ENCODE peak calls at places on chromosomes 6 and 20, in nine cellular contexts. One of them, this sample, is unnamed.

GRCh38 chr6:3722211-3722621 is 29.3 kb downstream of the PXDC1 start:
- DNase-seq in ovary: no peak
- DNase-seq in cardiac muscle cell: no peak
- DNase-seq in tibial nerve: no peak
- DNase-seq in spleen: no peak
- DNase-seq in dorsolateral prefrontal cortex: no peak
- DNase-seq in tibial artery: peak
- DNase-seq in upper lobe of right lung: no peak
- DNase-seq in PC-3: no peak
- DNase-seq in this sample: no peak

GRCh38 chr20:47809561-47809960 is 24.3 kb upstream of the SULF2 start:
- DNase-seq in ovary: no peak
- DNase-seq in tibial artery: peak
- DNase-seq in upper lobe of right lung: no peak
- DNase-seq in cardiac muscle cell: no peak
- DNase-seq in tibial nerve: no peak
- DNase-seq in dorsolateral prefrontal cortex: no peak
- DNase-seq in PC-3: peak
- DNase-seq in spleen: peak
- DNase-seq in this sample: no peak

GRCh38 chr20:57399587-57400261 is 8.5 kb downstream of the RBM38 start:
- DNase-seq in ovary: no peak
- DNase-seq in PC-3: no peak
- DNase-seq in tibial artery: no peak
- DNase-seq in upper lobe of right lung: no peak
- DNase-seq in spleen: peak
- DNase-seq in dorsolateral prefrontal cortex: no peak
- DNase-seq in tibial nerve: no peak
- DNase-seq in cardiac muscle cell: no peak
- DNase-seq in this sample: peak

GRCh38 chr6:125314019-125314581 is 12.3 kb upstream of the HDDC2 start:
- DNase-seq in PC-3: peak
- DNase-seq in spleen: no peak
- DNase-seq in tibial nerve: peak
- DNase-seq in dorsolateral prefrontal cortex: peak
- DNase-seq in ovary: peak
- DNase-seq in upper lobe of right lung: no peak
- DNase-seq in tibial artery: peak
- DNase-seq in cardiac muscle cell: peak
- DNase-seq in this sample: no peak

GRCh38 chr6:20416063-20416454 is 14.4 kb downstream of the E2F3 start:
- DNase-seq in upper lobe of right lung: no peak
- DNase-seq in PC-3: no peak
- DNase-seq in tibial nerve: no peak
- DNase-seq in spleen: no peak
- DNase-seq in ovary: no peak
- DNase-seq in dorsolateral prefrontal cortex: no peak
- DNase-seq in tibial artery: no peak
- DNase-seq in cardiac muscle cell: no peak
- DNase-seq in this sample: no peak

GRCh38 chr6:112466378-112467151 is 119.4 kb downstream of the RFPL4B start:
- DNase-seq in ovary: no peak
- DNase-seq in spleen: no peak
- DNase-seq in cardiac muscle cell: no peak
- DNase-seq in tibial artery: no peak
- DNase-seq in upper lobe of right lung: no peak
- DNase-seq in tibial nerve: no peak
- DNase-seq in dorsolateral prefrontal cortex: no peak
- DNase-seq in PC-3: peak
- DNase-seq in this sample: no peak

GRCh38 chr6:43970913-43971775 is 156.1 kb downstream of the MRPL14 start:
- DNase-seq in spleen: no peak
- DNase-seq in ovary: no peak
- DNase-seq in tibial nerve: no peak
- DNase-seq in dorsolateral prefrontal cortex: no peak
- DNase-seq in cardiac muscle cell: no peak
- DNase-seq in PC-3: peak
- DNase-seq in tibial artery: no peak
- DNase-seq in upper lobe of right lung: peak
- DNase-seq in this sample: no peak

GRCh38 chr6:128246472-128246871 is 273.9 kb downstream of the PTPRK start:
- DNase-seq in dorsolateral prefrontal cortex: no peak
- DNase-seq in ovary: no peak
- DNase-seq in cardiac muscle cell: peak
- DNase-seq in tibial artery: no peak
- DNase-seq in PC-3: no peak
- DNase-seq in upper lobe of right lung: no peak
- DNase-seq in spleen: no peak
- DNase-seq in tibial nerve: no peak
- DNase-seq in this sample: no peak

GRCh38 chr6:106134906-106135634 is 48.9 kb downstream of the PRDM1 start:
- DNase-seq in tibial artery: no peak
- DNase-seq in cardiac muscle cell: no peak
- DNase-seq in upper lobe of right lung: no peak
- DNase-seq in dorsolateral prefrontal cortex: no peak
- DNase-seq in ovary: no peak
- DNase-seq in PC-3: peak
- DNase-seq in spleen: no peak
- DNase-seq in tibial nerve: no peak
- DNase-seq in this sample: no peak

GRCh38 chr6:43913388-43914271 is 143.6 kb downstream of the VEGFA start:
- DNase-seq in cardiac muscle cell: no peak
- DNase-seq in tibial nerve: no peak
- DNase-seq in tibial artery: no peak
- DNase-seq in PC-3: no peak
- DNase-seq in dorsolateral prefrontal cortex: no peak
- DNase-seq in spleen: no peak
- DNase-seq in upper lobe of right lung: no peak
- DNase-seq in ovary: no peak
- DNase-seq in this sample: no peak

GRCh38 chr6:107192739-107193296 is 77.5 kb upstream of the BEND3 start:
- DNase-seq in ovary: no peak
- DNase-seq in PC-3: no peak
- DNase-seq in upper lobe of right lung: no peak
- DNase-seq in tibial artery: no peak
- DNase-seq in cardiac muscle cell: no peak
- DNase-seq in dorsolateral prefrontal cortex: no peak
- DNase-seq in spleen: no peak
- DNase-seq in tibial nerve: no peak
- DNase-seq in this sample: no peak

GRCh38 chr6:119830494-119831295 is 481.1 kb upstream of the MAN1A1 start:
- DNase-seq in tibial nerve: no peak
- DNase-seq in dorsolateral prefrontal cortex: no peak
- DNase-seq in ovary: no peak
- DNase-seq in upper lobe of right lung: no peak
- DNase-seq in PC-3: peak
- DNase-seq in cardiac muscle cell: no peak
- DNase-seq in tibial artery: no peak
- DNase-seq in spleen: no peak
- DNase-seq in this sample: no peak

GRCh38 chr6:48229849-48230248 is 118.9 kb upstream of the PTCHD4 start:
- DNase-seq in dorsolateral prefrontal cortex: no peak
- DNase-seq in cardiac muscle cell: no peak
- DNase-seq in tibial artery: no peak
- DNase-seq in tibial nerve: no peak
- DNase-seq in PC-3: peak
- DNase-seq in upper lobe of right lung: no peak
- DNase-seq in spleen: no peak
- DNase-seq in ovary: no peak
- DNase-seq in this sample: no peak

GRCh38 chr20:17898548-17898994 is 70.0 kb downstream of the SNX5 start:
- DNase-seq in ovary: peak
- DNase-seq in tibial artery: peak
- DNase-seq in PC-3: peak
- DNase-seq in cardiac muscle cell: peak
- DNase-seq in tibial nerve: peak
- DNase-seq in dorsolateral prefrontal cortex: peak
- DNase-seq in spleen: peak
- DNase-seq in upper lobe of right lung: peak
- DNase-seq in this sample: peak

GRCh38 chr6:152206072-152206818 is 398.8 kb downstream of the ESR1 start:
- DNase-seq in cardiac muscle cell: peak
- DNase-seq in dorsolateral prefrontal cortex: no peak
- DNase-seq in tibial nerve: peak
- DNase-seq in PC-3: peak
- DNase-seq in upper lobe of right lung: no peak
- DNase-seq in spleen: no peak
- DNase-seq in ovary: no peak
- DNase-seq in tibial artery: no peak
- DNase-seq in this sample: peak

GRCh38 chr6:7042654-7043545 is 64.9 kb upstream of the RREB1 start:
- DNase-seq in upper lobe of right lung: no peak
- DNase-seq in cardiac muscle cell: peak
- DNase-seq in tibial nerve: no peak
- DNase-seq in spleen: no peak
- DNase-seq in ovary: no peak
- DNase-seq in PC-3: no peak
- DNase-seq in dorsolateral prefrontal cortex: no peak
- DNase-seq in tibial artery: no peak
- DNase-seq in this sample: no peak

GRCh38 chr6:165742047-165742446 is 79.0 kb upstream of the PDE10A start:
- DNase-seq in PC-3: no peak
- DNase-seq in tibial nerve: no peak
- DNase-seq in upper lobe of right lung: no peak
- DNase-seq in dorsolateral prefrontal cortex: no peak
- DNase-seq in cardiac muscle cell: no peak
- DNase-seq in tibial artery: no peak
- DNase-seq in spleen: no peak
- DNase-seq in ovary: no peak
- DNase-seq in this sample: no peak

GRCh38 chr6:75409928-75410327 is 83.7 kb downstream of the FILIP1 start:
- DNase-seq in PC-3: no peak
- DNase-seq in ovary: no peak
- DNase-seq in tibial artery: no peak
- DNase-seq in spleen: no peak
- DNase-seq in dorsolateral prefrontal cortex: no peak
- DNase-seq in upper lobe of right lung: no peak
- DNase-seq in tibial nerve: no peak
- DNase-seq in cardiac muscle cell: no peak
- DNase-seq in this sample: no peak

GRCh38 chr20:36179170-36179945 is 24.8 kb downstream of the EPB41L1 start:
- DNase-seq in ovary: no peak
- DNase-seq in tibial nerve: no peak
- DNase-seq in tibial artery: no peak
- DNase-seq in cardiac muscle cell: no peak
- DNase-seq in upper lobe of right lung: no peak
- DNase-seq in PC-3: no peak
- DNase-seq in dorsolateral prefrontal cortex: no peak
- DNase-seq in spleen: no peak
- DNase-seq in this sample: no peak

GRCh38 chr6:28772480-28773381 is 151.1 kb downstream of the TRIM27 start:
- DNase-seq in cardiac muscle cell: no peak
- DNase-seq in tibial nerve: no peak
- DNase-seq in upper lobe of right lung: no peak
- DNase-seq in spleen: no peak
- DNase-seq in tibial artery: no peak
- DNase-seq in ovary: no peak
- DNase-seq in PC-3: no peak
- DNase-seq in dorsolateral prefrontal cortex: no peak
- DNase-seq in this sample: no peak

GRCh38 chr6:79775222-79775621 is 144.1 kb downstream of the SH3BGRL2 start:
- DNase-seq in tibial nerve: no peak
- DNase-seq in upper lobe of right lung: no peak
- DNase-seq in PC-3: no peak
- DNase-seq in dorsolateral prefrontal cortex: no peak
- DNase-seq in cardiac muscle cell: no peak
- DNase-seq in tibial artery: no peak
- DNase-seq in spleen: no peak
- DNase-seq in ovary: no peak
- DNase-seq in this sample: no peak

GRCh38 chr20:16801919-16802651 is 53.9 kb downstream of the OTOR start:
- DNase-seq in tibial artery: no peak
- DNase-seq in spleen: no peak
- DNase-seq in upper lobe of right lung: peak
- DNase-seq in cardiac muscle cell: peak
- DNase-seq in tibial nerve: peak
- DNase-seq in ovary: peak
- DNase-seq in PC-3: peak
- DNase-seq in dorsolateral prefrontal cortex: peak
- DNase-seq in this sample: peak

GRCh38 chr6:144104898-144105487 is 9.6 kb upstream of the SF3B5 start:
- DNase-seq in spleen: no peak
- DNase-seq in ovary: no peak
- DNase-seq in tibial nerve: peak
- DNase-seq in dorsolateral prefrontal cortex: no peak
- DNase-seq in cardiac muscle cell: peak
- DNase-seq in PC-3: peak
- DNase-seq in upper lobe of right lung: no peak
- DNase-seq in tibial artery: no peak
- DNase-seq in this sample: no peak

GRCh38 chr6:118648866-118649554 is 2.4 kb downstream of the CEP85L start:
- DNase-seq in tibial artery: no peak
- DNase-seq in cardiac muscle cell: no peak
- DNase-seq in dorsolateral prefrontal cortex: no peak
- DNase-seq in tibial nerve: no peak
- DNase-seq in PC-3: no peak
- DNase-seq in spleen: no peak
- DNase-seq in ovary: no peak
- DNase-seq in upper lobe of right lung: no peak
- DNase-seq in this sample: no peak
- H3K4me3 ChIP-seq in tibial artery: no peak
- H3K4me3 ChIP-seq in cardiac muscle cell: no peak
- H3K4me3 ChIP-seq in dorsolateral prefrontal cortex: peak
- H3K4me3 ChIP-seq in tibial nerve: peak
- H3K4me3 ChIP-seq in PC-3: peak
- H3K4me3 ChIP-seq in spleen: peak
- H3K4me3 ChIP-seq in ovary: no peak
- H3K4me3 ChIP-seq in upper lobe of right lung: no peak
- H3K4me3 ChIP-seq in this sample: no peak

GRCh38 chr6:34238507-34239239 is 2.0 kb downstream of the HMGA1 start:
- DNase-seq in tibial artery: peak
- DNase-seq in tibial nerve: no peak
- DNase-seq in ovary: peak
- DNase-seq in PC-3: no peak
- DNase-seq in upper lobe of right lung: no peak
- DNase-seq in cardiac muscle cell: no peak
- DNase-seq in dorsolateral prefrontal cortex: no peak
- DNase-seq in spleen: peak
- DNase-seq in this sample: no peak
- H3K27ac ChIP-seq in tibial artery: no peak
- H3K27ac ChIP-seq in tibial nerve: no peak
- H3K27ac ChIP-seq in ovary: no peak
- H3K27ac ChIP-seq in PC-3: peak
- H3K27ac ChIP-seq in upper lobe of right lung: no peak
- H3K27ac ChIP-seq in cardiac muscle cell: no peak
- H3K27ac ChIP-seq in dorsolateral prefrontal cortex: no peak
- H3K27ac ChIP-seq in spleen: peak
- H3K27ac ChIP-seq in this sample: peak

GRCh38 chr6:73985891-73986290 is 289.9 kb downstream of the CD109 start:
- DNase-seq in PC-3: peak
- DNase-seq in upper lobe of right lung: no peak
- DNase-seq in spleen: no peak
- DNase-seq in dorsolateral prefrontal cortex: no peak
- DNase-seq in ovary: no peak
- DNase-seq in cardiac muscle cell: no peak
- DNase-seq in tibial artery: no peak
- DNase-seq in tibial nerve: no peak
- DNase-seq in this sample: no peak
- TF ChIP-seq CTCF in PC-3: peak
- TF ChIP-seq CTCF in upper lobe of right lung: no peak
- TF ChIP-seq CTCF in spleen: no peak
- TF ChIP-seq CTCF in dorsolateral prefrontal cortex: peak
- TF ChIP-seq CTCF in ovary: no peak
- TF ChIP-seq CTCF in cardiac muscle cell: no peak
- TF ChIP-seq CTCF in tibial artery: no peak
- TF ChIP-seq CTCF in tibial nerve: no peak
- TF ChIP-seq CTCF in this sample: no peak

GRCh38 chr6:42046491-42047219 is 3.7 kb upstream of the TAF8 start:
- DNase-seq in dorsolateral prefrontal cortex: no peak
- DNase-seq in tibial nerve: no peak
- DNase-seq in spleen: no peak
- DNase-seq in cardiac muscle cell: no peak
- DNase-seq in upper lobe of right lung: peak
- DNase-seq in tibial artery: peak
- DNase-seq in PC-3: no peak
- DNase-seq in ovary: no peak
- DNase-seq in this sample: no peak
- H3K4me3 ChIP-seq in dorsolateral prefrontal cortex: peak
- H3K4me3 ChIP-seq in tibial nerve: peak
- H3K4me3 ChIP-seq in spleen: peak
- H3K4me3 ChIP-seq in cardiac muscle cell: no peak
- H3K4me3 ChIP-seq in upper lobe of right lung: peak
- H3K4me3 ChIP-seq in tibial artery: peak
- H3K4me3 ChIP-seq in PC-3: no peak
- H3K4me3 ChIP-seq in ovary: no peak
- H3K4me3 ChIP-seq in this sample: peak

This sample was measured in CD8-positive, alpha-beta T cell.